ENCODE peak calls at places on chromosomes 16 and 17, in seven cellular contexts. S is brain microvascular endothelial cell; V is CD8-positive, alpha-beta T cell; I is T-cell; F is CD4-positive, alpha-beta T cell; N is IMR-90; Y is posterior cingulate gyrus. A is an unnamed sample.

GRCh38 chr16:79083879-79084278 is 516.7 kb downstream of the MAF start:
- DNase-seq in S (no peak), V (no peak), I (no peak), F (no peak), N (no peak), Y (no peak), A (no peak)

GRCh38 chr17:20234266-20234665 is 225.1 kb downstream of the SPECC1 start:
- DNase-seq in S (no peak), V (peak), I (peak), F (peak), N (no peak), Y (no peak), A (no peak)

GRCh38 chr17:18087610-18088491 is at the start of gene DRG2:
- DNase-seq in S (peak), V (peak), I (peak), F (peak), N (peak), Y (peak), A (peak)

GRCh38 chr17:64504769-64505319 is 1.2 kb downstream of the DDX5 start:
- DNase-seq in S (peak), V (no peak), I (no peak), F (no peak), N (peak), Y (no peak), A (no peak)

GRCh38 chr16:63289834-63290460 is 1253.7 kb upstream of the CDH8 start:
- DNase-seq in S (no peak), V (no peak), I (no peak), F (no peak), N (no peak), Y (no peak), A (peak)

GRCh38 chr16:65733706-65734105 is 611.8 kb upstream of the CDH11 start:
- DNase-seq in S (no peak), V (no peak), I (no peak), F (no peak), N (no peak), Y (no peak), A (no peak)

GRCh38 chr16:82630219-82630618 is 3.5 kb downstream of the CDH13 start:
- DNase-seq in S (no peak), V (no peak), I (no peak), F (no peak), N (peak), Y (no peak), A (no peak)

GRCh38 chr16:24540575-24541240 is 1.3 kb downstream of the RBBP6 start:
- DNase-seq in S (no peak), V (no peak), I (no peak), F (peak), N (peak), Y (no peak), A (no peak)

GRCh38 chr17:80647746-80648145 is 103.1 kb downstream of the RPTOR start:
- DNase-seq in S (peak), V (no peak), I (no peak), F (no peak), N (peak), Y (no peak), A (no peak)

GRCh38 chr16:4682616-4683254 is 10.6 kb upstream of the NUDT16L1 start:
- DNase-seq in S (peak), V (peak), I (no peak), F (no peak), N (peak), Y (peak), A (no peak)

GRCh38 chr17:74271902-74272563 is 2.0 kb upstream of the DNAI2 start:
- DNase-seq in S (no peak), V (no peak), I (no peak), F (no peak), N (no peak), Y (peak), A (no peak)

GRCh38 chr16:68463904-68464303 is 15.6 kb upstream of the SMPD3 start:
- DNase-seq in S (no peak), V (no peak), I (no peak), F (no peak), N (no peak), Y (no peak), A (no peak)

GRCh38 chr17:10151667-10152496 is 46.5 kb downstream of the GAS7 start:
- DNase-seq in S (no peak), V (no peak), I (no peak), F (no peak), N (no peak), Y (no peak), A (no peak)

GRCh38 chr17:2965621-2966275 is 97.7 kb downstream of the OR1D5 start:
- DNase-seq in S (peak), V (no peak), I (no peak), F (no peak), N (peak), Y (no peak), A (no peak)

GRCh38 chr16:1258906-1259759 is 3.3 kb downstream of the TPSD1 start:
- DNase-seq in S (no peak), V (no peak), I (no peak), F (no peak), N (no peak), Y (no peak), A (no peak)

GRCh38 chr17:13736915-13737314 is 135.2 kb upstream of the HS3ST3A1 start:
- DNase-seq in S (no peak), V (no peak), I (no peak), F (no peak), N (peak), Y (no peak), A (no peak)

GRCh38 chr16:726438-727290 is at the start of the genes CCDC78 and HAGHL:
- DNase-seq in S (no peak), V (peak), I (peak), F (peak), N (peak), Y (peak), A (no peak)

GRCh38 chr16:52597772-52598483 is 51.0 kb upstream of the TOX3 start:
- DNase-seq in S (no peak), V (no peak), I (no peak), F (no peak), N (no peak), Y (no peak), A (no peak)

GRCh38 chr17:59439261-59439660 is 107.8 kb downstream of the YPEL2 start:
- DNase-seq in S (no peak), V (no peak), I (no peak), F (no peak), N (no peak), Y (no peak), A (no peak)

GRCh38 chr16:83717814-83718213 is 90.0 kb upstream of the HSBP1 start:
- DNase-seq in S (peak), V (no peak), I (no peak), F (no peak), N (peak), Y (no peak), A (no peak)

GRCh38 chr17:45138911-45139532 is 3.5 kb downstream of the ACBD4 start:
- DNase-seq in S (no peak), V (no peak), I (no peak), F (no peak), N (no peak), Y (no peak), A (no peak)

GRCh38 chr16:29812754-29813643 is 1.0 kb downstream of the PRRT2 start:
- DNase-seq in S (no peak), V (no peak), I (no peak), F (no peak), N (no peak), Y (no peak), A (no peak)

GRCh38 chr17:42918902-42919521 is 18.4 kb downstream of the G6PC1 start:
- DNase-seq in S (no peak), V (no peak), I (no peak), F (no peak), N (no peak), Y (no peak), A (no peak)

GRCh38 chr17:72152392-72152727 is 31.5 kb downstream of the SOX9 start:
- DNase-seq in S (peak), V (no peak), I (no peak), F (no peak), N (peak), Y (no peak), A (no peak)

GRCh38 chr17:81890447-81891302 is 711 bp downstream of the ALYREF start:
- DNase-seq in S (no peak), V (no peak), I (no peak), F (no peak), N (no peak), Y (no peak), A (no peak)

GRCh38 chr17:1223662-1224061 is 43.9 kb upstream of the ABR start:
- DNase-seq in S (no peak), V (no peak), I (no peak), F (no peak), N (no peak), Y (no peak), A (no peak)

GRCh38 chr16:29192329-29193247 is 207.7 kb downstream of the LAT start:
- DNase-seq in S (no peak), V (no peak), I (peak), F (no peak), N (no peak), Y (no peak), A (no peak)

GRCh38 chr17:4475463-4475862 is 23.2 kb upstream of the SPNS2 start:
- DNase-seq in S (no peak), V (no peak), I (no peak), F (no peak), N (no peak), Y (no peak), A (no peak)

GRCh38 chr17:16255481-16255901 is 38.5 kb downstream of the PIGL start:
- DNase-seq in S (no peak), V (no peak), I (no peak), F (no peak), N (peak), Y (peak), A (no peak)

GRCh38 chr16:27335349-27336052 is 21.7 kb downstream of the IL4R start:
- DNase-seq in S (no peak), V (no peak), I (no peak), F (no peak), N (peak), Y (no peak), A (no peak)

GRCh38 chr17:82019905-82020873 is 2.5 kb downstream of the CENPX start:
- DNase-seq in S (no peak), V (peak), I (peak), F (peak), N (peak), Y (no peak), A (no peak)

GRCh38 chr17:15510361-15510760 is 42.9 kb upstream of the CDRT4 start:
- DNase-seq in S (peak), V (no peak), I (no peak), F (no peak), N (peak), Y (no peak), A (no peak)

GRCh38 chr16:71721066-71721740 is 3.3 kb downstream of the PHLPP2 start:
- DNase-seq in S (no peak), V (no peak), I (no peak), F (no peak), N (no peak), Y (no peak), A (no peak)

A was measured in SK-N-MC.